ENCODE peak calls at places on chromosome 12, in ten cellular contexts. X is T-helper 1 cell, M is HCEC 1CT, S is foreskin keratinocyte, E is HT1080, Q is RWPE1, B is activated B cell treated with CpG ODN at 0.5 μM for 24 hours, V is RPMI7951, Y is NCI-H2029, H is Peyer's patch. L is an unnamed sample.

GRCh38 chr12:88579572-88579940 is 715 bp downstream of the KITLG start:
- DNase-seq in E (peak; percentile 31), H (peak; percentile 72), Q (peak; percentile 60), Y (no peak), M (peak; percentile 41), S (no peak), B (no peak), V (peak; percentile 23), X (no peak), L (peak; percentile 45)

GRCh38 chr12:104622942-104623341 is 166.2 kb downstream of the CHST11 start:
- DNase-seq in E (no peak), X (no peak), Y (no peak), V (no peak), S (no peak), H (no peak), Q (no peak), B (no peak), M (no peak), L (no peak)

GRCh38 chr12:6380141-6381121 is 3.5 kb upstream of the LTBR start:
- DNase-seq in S (no peak), M (no peak), Q (no peak), H (no peak), E (no peak), B (no peak), V (no peak), Y (no peak), X (no peak), L (no peak)

GRCh38 chr12:43208627-43209026 is 343.4 kb downstream of the ADAMTS20 start:
- DNase-seq in S (no peak), E (no peak), Q (no peak), Y (no peak), M (no peak), X (no peak), B (no peak), H (no peak), V (no peak), L (no peak)

GRCh38 chr12:2651061-2651965 is 143.5 kb upstream of the FKBP4 start:
- DNase-seq in B (no peak), X (no peak), V (no peak), Q (no peak), M (no peak), Y (no peak), E (no peak), H (no peak), S (no peak), L (no peak)

GRCh38 chr12:85632390-85632789 is 203.8 kb downstream of the RASSF9 start:
- DNase-seq in E (no peak), V (no peak), X (no peak), B (no peak), M (no peak), Y (no peak), S (no peak), Q (no peak), H (no peak), L (no peak)

GRCh38 chr12:124111006-124111405 is 138.0 kb downstream of the ZNF664 start:
- DNase-seq in V (no peak), E (no peak), M (no peak), Q (no peak), X (no peak), H (no peak), B (no peak), S (no peak), Y (no peak), L (no peak)

GRCh38 chr12:68608191-68608590 is 2.5 kb upstream of the RAP1B start:
- DNase-seq in M (no peak), E (no peak), V (no peak), Y (no peak), B (no peak), S (no peak), Q (no peak), X (no peak), H (no peak), L (no peak)

L was measured in RKO.